ENCODE peak calls at places on chromosomes 5 and 9, in four cellular contexts. F is WERI-Rb-1, Z is prostate gland, B is NB4. Q is an unnamed sample.

GRCh38 chr5:154143121-154143725 is 47.3 kb upstream of the GALNT10 start:
- DNase-seq in F (no peak), Z (no peak), B (no peak), Q (no peak)

GRCh38 chr5:170393958-170394357 is 4.8 kb upstream of the KCNMB1 start:
- DNase-seq in F (no peak), Z (no peak), B (no peak), Q (no peak)

GRCh38 chr5:10621837-10622236 is 58.0 kb downstream of the ANKRD33B start:
- DNase-seq in F (peak; percentile 53), Z (no peak), B (peak; percentile 83), Q (no peak)

GRCh38 chr5:1763548-1763911 is 36.1 kb downstream of the MRPL36 start:
- DNase-seq in F (peak; percentile 71), Z (peak; percentile 38), B (peak; percentile 71), Q (no peak)

GRCh38 chr9:93295456-93296076 is 111.6 kb downstream of the WNK2 start:
- DNase-seq in F (no peak), Z (no peak), B (peak; percentile 24), Q (no peak)

GRCh38 chr5:73834693-73835092 is 208.7 kb downstream of the ARHGEF28 start:
- DNase-seq in F (no peak), Z (no peak), B (no peak), Q (no peak)

GRCh38 chr5:147332643-147333042 is 97.8 kb downstream of the STK32A start:
- DNase-seq in F (no peak), Z (no peak), B (no peak), Q (no peak)

GRCh38 chr9:135279385-135279784 is 191.9 kb downstream of the OLFM1 start:
- DNase-seq in F (no peak), Z (no peak), B (no peak), Q (no peak)

GRCh38 chr9:138103111-138103823 is 225.7 kb downstream of the CACNA1B start:
- DNase-seq in F (no peak), Z (peak; percentile 2), B (no peak), Q (no peak)

GRCh38 chr9:121748080-121748479 is 96.6 kb downstream of the DAB2IP start:
- DNase-seq in F (no peak), Z (no peak), B (no peak), Q (no peak)

GRCh38 chr9:33942471-33943083 is 106.1 kb downstream of the UBAP2 start:
- DNase-seq in F (no peak), Z (no peak), B (no peak), Q (no peak)

GRCh38 chr5:95327211-95327610 is 42.3 kb upstream of the MCTP1 start:
- DNase-seq in F (no peak), Z (no peak), B (no peak), Q (no peak)

GRCh38 chr5:159215886-159216285 is 6.5 kb upstream of the RNF145 start:
- DNase-seq in F (no peak), Z (no peak), B (no peak), Q (no peak)

GRCh38 chr5:40873481-40873880 is 32.3 kb downstream of the CARD6 start:
- DNase-seq in F (no peak), Z (no peak), B (no peak), Q (no peak)

GRCh38 chr9:86337469-86338107 is 16.6 kb downstream of the TUT7 start:
- DNase-seq in F (no peak), Z (no peak), B (peak; percentile 63), Q (no peak)
- H3K4me3 ChIP-seq in F (no peak overlapping the region), Z (no peak overlapping the region), B (peak overlapping the region; percentile 54), Q (no peak overlapping the region)

GRCh38 chr5:33937700-33938506 is 1.7 kb downstream of the RXFP3 start:
- DNase-seq in F (no peak), Z (no peak), B (no peak), Q (no peak)

GRCh38 chr5:33936381-33937016 is at the start of gene RXFP3:
- DNase-seq in F (no peak), Z (no peak), B (no peak), Q (no peak)

GRCh38 chr5:33937017-33937699 is 972 bp downstream of the RXFP3 start:
- DNase-seq in F (no peak), Z (no peak), B (no peak), Q (no peak)

GRCh38 chr5:33933723-33934544 is 2.3 kb upstream of the RXFP3 start:
- DNase-seq in F (no peak), Z (no peak), B (no peak), Q (no peak)

GRCh38 chr5:33936004-33936380 is 194 bp upstream of the RXFP3 start:
- DNase-seq in F (peak; percentile 73), Z (peak; percentile 21), B (peak; percentile 33), Q (peak; percentile 19)
- TF ChIP-seq CTCF in F (peak; percentile 61), Z (peak; percentile 21), B (no peak), Q (no peak)

DNA sequence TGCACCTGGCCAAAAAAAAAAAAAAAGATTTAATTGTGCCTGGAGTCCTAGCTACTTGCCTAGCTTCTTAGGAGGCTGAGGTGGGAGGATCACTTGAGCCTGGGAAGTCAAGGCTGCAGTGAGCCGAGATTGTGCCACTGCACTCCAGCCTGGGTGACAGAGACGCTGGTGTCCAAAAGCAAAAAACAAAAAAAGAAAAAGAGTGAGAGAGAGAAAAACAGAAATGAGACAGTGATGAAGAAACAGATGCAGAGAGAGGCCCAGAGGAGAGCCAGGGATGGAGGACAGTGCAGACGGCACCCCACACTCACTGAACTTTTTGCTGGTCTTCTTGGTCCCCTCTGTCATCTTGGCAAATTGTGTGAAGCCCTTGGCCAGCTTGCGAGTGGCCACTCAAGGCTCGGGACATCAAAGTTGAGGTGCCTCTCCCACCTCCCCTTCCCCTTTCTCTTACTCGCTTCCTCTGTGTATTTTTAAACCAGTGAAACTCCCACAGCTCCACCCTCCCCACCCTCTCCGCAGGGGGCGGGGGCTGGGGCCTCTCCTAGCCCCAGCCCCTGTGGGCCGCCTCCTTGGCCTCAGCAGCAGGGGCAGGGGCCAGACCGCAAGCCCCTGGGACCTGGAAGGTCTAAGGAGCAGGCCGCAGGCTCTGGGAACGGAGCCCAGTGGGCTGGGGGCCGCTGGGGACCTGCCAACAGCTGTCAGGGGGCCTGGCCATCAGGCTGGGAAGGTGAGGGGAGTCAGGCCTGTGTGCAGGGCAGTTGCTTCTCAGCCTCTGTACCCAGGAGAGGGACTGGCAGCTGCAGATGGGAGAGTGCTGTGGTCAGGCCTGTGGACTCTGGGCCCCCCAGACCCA is at the start of gene SH2D3C:
- DNase-seq in F (no peak), Z (no peak), B (peak; percentile 88), Q (no peak)
- H3K4me3 ChIP-seq in F (no peak within 1 kb of the TSS), Z (no peak within 1 kb of the TSS), B (peak within 1 kb of the TSS; percentile 57), Q (no peak within 1 kb of the TSS)

GRCh38 chr9:37996050-37996811 is 72.8 kb downstream of the SHB start:
- DNase-seq in F (peak; percentile 87), Z (no peak), B (no peak), Q (no peak)
- TF ChIP-seq CTCF in F (no peak), Z (no peak), B (no peak), Q (no peak)

DNA sequence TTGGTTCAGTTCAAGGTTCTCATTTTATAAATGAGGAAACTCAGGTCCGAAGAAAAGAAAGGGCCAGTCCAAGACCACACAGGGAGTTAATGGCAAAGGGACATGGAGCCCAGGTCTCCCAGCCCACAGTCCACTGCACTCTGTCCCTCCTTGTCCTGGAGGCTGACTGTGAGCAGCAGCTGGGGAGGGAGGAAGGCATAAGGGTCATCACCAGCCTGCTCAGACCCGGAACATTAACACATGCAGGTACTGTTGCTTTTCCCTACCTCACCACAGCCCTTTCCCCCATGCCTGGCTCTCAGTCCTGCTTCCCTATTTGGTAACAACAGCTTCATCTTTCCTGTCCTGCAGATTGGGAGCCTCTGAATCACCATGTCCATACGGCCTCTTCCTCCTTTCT is 4.0 kb downstream of the GPX3 start:
- DNase-seq in F (no peak), Z (no peak), B (no peak), Q (no peak)
- H3K4me3 ChIP-seq in F (no peak overlapping the region), Z (no peak overlapping the region), B (no peak overlapping the region), Q (no peak overlapping the region)

GRCh38 chr5:114390431-114390830 is 28.6 kb downstream of the KCNN2 start:
- DNase-seq in F (no peak), Z (no peak), B (no peak), Q (no peak)
- TF ChIP-seq CTCF in F (no peak), Z (no peak), B (no peak), Q (no peak)

GRCh38 chr5:172869734-172870133 is 35.7 kb downstream of the ERGIC1 start:
- DNase-seq in F (no peak), Z (no peak), B (no peak), Q (no peak)
- H3K4me3 ChIP-seq in F (no peak overlapping the region), Z (no peak overlapping the region), B (no peak overlapping the region), Q (no peak overlapping the region)

GRCh38 chr5:103589416-103590175 is 27.0 kb upstream of the NUDT12 start:
- DNase-seq in F (no peak), Z (no peak), B (no peak), Q (no peak)

GRCh38 chr5:103582364-103582763 is 19.8 kb upstream of the NUDT12 start:
- DNase-seq in F (peak; percentile 49), Z (no peak), B (peak; percentile 51), Q (no peak)

GRCh38 chr5:103587185-103587748 is 24.7 kb upstream of the NUDT12 start:
- DNase-seq in F (no peak), Z (no peak), B (peak; percentile 16), Q (no peak)
- TF ChIP-seq CTCF in F (no peak), Z (peak; percentile 28), B (no peak), Q (peak; percentile 62)